ENCODE peak calls at places on chromosomes 2 and 18, in four cellular contexts. K is SK-N-SH, X is HepG2, Q is GM12878. L is an unnamed sample.

GRCh38 chr2:46003912-46004473 is 293.2 kb upstream of the EPAS1 start:
- DNase-seq in Q (no peak), X (no peak), K (no peak), L (no peak)

GRCh38 chr2:182456784-182457183 is 29.9 kb upstream of the PDE1A start:
- DNase-seq in X (no peak), K (no peak), Q (no peak), L (no peak)

GRCh38 chr2:37414470-37414949 is 70.1 kb downstream of the QPCT start:
- DNase-seq in Q (peak; percentile 53), K (peak; percentile 72), X (peak; percentile 39), L (peak; percentile 68)

GRCh38 chr2:160460333-160460731 is 33.3 kb downstream of the RBMS1 start:
- DNase-seq in X (no peak), K (no peak), Q (no peak), L (no peak)

GRCh38 chr2:241202268-241202585 is 13.8 kb downstream of the ANO7 start:
- DNase-seq in Q (no peak), K (no peak), X (no peak), L (no peak)

GRCh38 chr18:71485578-71485977 is 1058.6 kb downstream of the CBLN2 start:
- DNase-seq in Q (no peak), X (no peak), K (no peak), L (no peak)

GRCh38 chr18:12880532-12880892 is 3.5 kb downstream of the PTPN2 start:
- DNase-seq in Q (no peak), K (no peak), X (no peak), L (no peak)

GRCh38 chr2:165563468-165564225 is 94.1 kb downstream of the CSRNP3 start:
- DNase-seq in K (no peak), Q (no peak), X (peak; percentile 16), L (no peak)

GRCh38 chr2:33441235-33441810 is 35.1 kb upstream of the RASGRP3 start:
- DNase-seq in X (peak; percentile 34), K (peak; percentile 56), Q (no peak), L (peak; percentile 80)

GRCh38 chr2:27078267-27079194 is at the start of gene EMILIN1:
- DNase-seq in X (no peak), Q (no peak), K (peak; percentile 97), L (no peak)

GRCh38 chr2:208101716-208102631 is 22.4 kb downstream of the CRYGD start:
- DNase-seq in K (peak; percentile 62), Q (no peak), X (peak; percentile 46), L (no peak)

GRCh38 chr2:207257291-207258190 is 91.8 kb upstream of the KLF7 start:
- DNase-seq in K (no peak), Q (no peak), X (no peak), L (no peak)

GRCh38 chr2:216416571-216417307 is 4.5 kb downstream of the SMARCAL1 start:
- DNase-seq in K (no peak), X (no peak), Q (no peak), L (no peak)

GRCh38 chr2:160207804-160208661 is 8.0 kb upstream of the ITGB6 start:
- DNase-seq in X (peak; percentile 70), Q (peak; percentile 26), K (peak; percentile 66), L (peak; percentile 96)

GRCh38 chr2:37469126-37469525 is 124.7 kb downstream of the QPCT start:
- DNase-seq in Q (no peak), K (no peak), X (no peak), L (no peak)

GRCh38 chr18:36294031-36294430 is 3.5 kb upstream of the FHOD3 start:
- DNase-seq in X (no peak), Q (no peak), K (no peak), L (no peak)

GRCh38 chr2:28544915-28545589 is 49.2 kb downstream of the PLB1 start:
- DNase-seq in X (peak; percentile 85), K (no peak), Q (no peak), L (no peak)

GRCh38 chr2:14903709-14904374 is 271.3 kb downstream of the LRATD1 start:
- DNase-seq in X (peak; percentile 72), K (peak; percentile 72), Q (peak; percentile 5), L (peak; percentile 66)

GRCh38 chr2:178404380-178404767 is 46.6 kb downstream of the PRKRA start:
- DNase-seq in Q (peak; percentile 95), K (no peak), X (no peak), L (no peak)

GRCh38 chr2:26191316-26192159 is 18.6 kb downstream of the GAREM2 start:
- DNase-seq in X (no peak), K (peak; percentile 16), Q (no peak), L (no peak)

GRCh38 chr18:56891870-56892269 is 240.7 kb downstream of the WDR7 start:
- DNase-seq in K (no peak), Q (no peak), X (no peak), L (no peak)

GRCh38 chr2:67130526-67131309 is 266.4 kb upstream of the ETAA1 start:
- DNase-seq in K (no peak), X (no peak), Q (no peak), L (no peak)

GRCh38 chr2:99697811-99698568 is 208.2 kb upstream of the REV1 start:
- DNase-seq in K (no peak), Q (no peak), X (no peak), L (no peak)

GRCh38 chr2:209771474-209772292 is at the start of gene UNC80:
- DNase-seq in K (peak; percentile 95), Q (no peak), X (peak; percentile 17), L (peak; percentile 11)

GRCh38 chr18:34203866-34204265 is 20.8 kb downstream of the NOL4 start:
- DNase-seq in X (no peak), K (no peak), Q (no peak), L (no peak)

GRCh38 chr2:197883354-197884032 is 79.1 kb downstream of the PLCL1 start:
- DNase-seq in K (no peak), X (no peak), Q (no peak), L (no peak)

GRCh38 chr2:128260239-128261138 is 58.2 kb downstream of the HS6ST1 start:
- DNase-seq in X (peak; percentile 86), K (peak; percentile 25), Q (no peak), L (no peak)
- TF ChIP-seq CHD2 in X (no peak), K (no peak), Q (no peak), L (no peak)

GRCh38 chr18:8705280-8705940 is at the start of gene MTCL1:
- DNase-seq in Q (no peak), K (peak; percentile 89), X (no peak), L (peak; percentile 73)

GRCh38 chr18:8706545-8706980 is 1.2 kb downstream of the MTCL1 start:
- DNase-seq in K (no peak), Q (no peak), X (no peak), L (no peak)

GRCh38 chr18:8704361-8705279 is 736 bp upstream of the MTCL1 start:
- DNase-seq in X (peak; percentile 60), K (peak; percentile 99), Q (no peak), L (peak; percentile 92)

GRCh38 chr18:8706981-8707940 is 1.9 kb downstream of the MTCL1 start:
- DNase-seq in X (no peak), K (peak; percentile 67), Q (no peak), L (no peak)

GRCh38 chr18:8705941-8706544 is 687 bp downstream of the MTCL1 start:
- DNase-seq in K (peak; percentile 72), Q (no peak), X (no peak), L (no peak)
- TF ChIP-seq CHD2 in K (no peak), Q (no peak), X (no peak), L (no peak)

GRCh38 chr2:107358362-107358761 is 468.3 kb upstream of the RGPD4 start:
- DNase-seq in X (no peak), Q (no peak), K (no peak), L (no peak)
- TF ChIP-seq CHD2 in X (no peak), Q (no peak), K (no peak), L (no peak)

GRCh38 chr2:204743368-204743960 is 198.2 kb downstream of the PARD3B start:
- DNase-seq in X (no peak), K (no peak), Q (no peak), L (no peak)
- TF ChIP-seq CHD2 in X (no peak), K (no peak), Q (no peak), L (no peak)

GRCh38 chr2:214810670-214811069 is 1.2 kb upstream of the BARD1 start:
- DNase-seq in K (no peak), X (no peak), Q (no peak), L (no peak)

GRCh38 chr2:214808961-214809750 is at the start of gene BARD1:
- DNase-seq in X (peak; percentile 40), Q (no peak), K (peak; percentile 51), L (peak; percentile 46)

GRCh38 chr2:214809751-214810564 is 475 bp upstream of the BARD1 start:
- DNase-seq in Q (peak; percentile 87), K (peak; percentile 97), X (peak; percentile 96), L (peak; percentile 83)

DNA sequence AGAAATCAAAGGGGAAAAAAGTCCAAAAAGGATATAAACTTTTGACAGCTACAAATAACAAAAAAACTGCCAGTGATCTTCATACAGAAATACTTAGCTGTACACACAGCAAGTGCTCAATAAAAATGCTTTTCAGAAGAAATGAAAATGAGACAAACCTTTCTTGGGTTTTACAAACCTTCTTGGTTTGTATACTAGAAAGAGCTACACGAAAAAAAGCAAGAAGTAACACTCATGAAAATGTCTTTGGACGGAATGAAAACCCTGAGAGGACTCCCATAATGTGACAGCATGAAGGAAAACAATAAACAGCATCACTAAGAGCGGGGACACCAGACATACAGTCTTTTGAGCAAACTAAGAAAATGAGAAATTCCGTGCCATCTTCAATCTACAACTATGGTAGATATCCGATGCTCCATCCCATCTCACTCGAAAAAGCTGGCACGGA is 977 bp downstream of the BARD1 start:
- DNase-seq in X (no peak), Q (no peak), K (no peak), L (no peak)
- TF ChIP-seq CHD2 in X (no peak), Q (no peak), K (no peak), L (no peak)

DNA sequence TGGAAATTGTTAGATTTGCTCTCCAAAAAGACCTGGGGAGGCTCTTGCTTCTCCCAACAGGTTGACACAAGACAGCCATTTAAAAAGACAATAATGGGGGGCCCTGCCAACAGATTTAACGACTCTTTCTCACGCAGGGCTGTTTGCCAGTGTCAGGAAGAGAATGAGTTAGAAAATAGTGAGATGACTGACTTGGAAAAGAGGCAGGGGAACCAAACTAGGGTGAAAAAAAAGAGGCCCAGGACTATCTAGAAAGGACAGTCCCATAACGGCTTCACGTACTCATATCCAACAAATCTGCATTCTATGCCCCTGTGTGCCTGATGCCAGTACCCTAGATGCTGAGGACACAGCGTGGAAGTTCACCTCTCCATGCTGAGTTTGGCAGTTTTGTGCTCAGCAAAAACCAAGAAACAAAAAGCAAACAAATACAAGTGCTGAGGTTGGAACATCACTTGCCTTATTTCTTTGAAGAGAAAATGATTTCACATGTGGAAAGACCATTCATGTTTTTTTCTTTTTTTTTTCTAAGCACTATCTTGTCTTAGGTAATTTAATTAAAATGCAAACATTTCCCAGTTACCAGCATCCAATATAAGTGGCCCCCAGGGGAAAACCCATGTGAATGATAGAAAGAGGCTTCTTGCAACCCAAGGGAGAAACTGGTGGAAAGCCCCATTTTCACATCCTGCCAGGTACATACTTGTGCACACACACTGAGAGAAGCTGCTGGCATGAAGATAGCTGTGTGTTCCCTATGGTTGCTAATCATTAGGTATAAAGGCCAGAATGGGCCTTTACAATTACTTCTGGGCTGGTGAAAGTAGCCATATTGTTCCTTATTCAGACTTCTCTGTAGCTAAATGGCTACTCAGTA is 10.6 kb upstream of the WIPF1 start:
- DNase-seq in Q (peak; percentile 89), X (no peak), K (peak; percentile 46), L (no peak)
- TF ChIP-seq CHD2 in Q (no peak), X (no peak), K (no peak), L (no peak)